ENCODE peak calls at places on chromosomes 13 and 19, in six cellular contexts. One of them, this sample, is unnamed.

GRCh38 chr13:66341038-66341437 is 889.1 kb downstream of the PCDH9 start:
- ATAC-seq in GM12878: no peak
- ATAC-seq in HCT116: no peak
- ATAC-seq in HepG2: no peak
- ATAC-seq in upper lobe of left lung: no peak
- ATAC-seq in K562: no peak
- ATAC-seq in this sample: no peak

GRCh38 chr13:105446197-105446596 is 1089.3 kb downstream of the EFNB2 start:
- ATAC-seq in HCT116: no peak
- ATAC-seq in GM12878: no peak
- ATAC-seq in upper lobe of left lung: no peak
- ATAC-seq in HepG2: no peak
- ATAC-seq in K562: no peak
- ATAC-seq in this sample: no peak

GRCh38 chr19:19064098-19064722 is 416 bp downstream of the SLC25A42 start:
- ATAC-seq in GM12878: no peak
- ATAC-seq in K562: no peak
- ATAC-seq in HCT116: no peak
- ATAC-seq in HepG2: peak
- ATAC-seq in upper lobe of left lung: no peak
- ATAC-seq in this sample: no peak

GRCh38 chr13:49733181-49733951 is 42.1 kb upstream of the EBPL start:
- ATAC-seq in K562: no peak
- ATAC-seq in GM12878: no peak
- ATAC-seq in upper lobe of left lung: peak
- ATAC-seq in HepG2: peak
- ATAC-seq in HCT116: no peak
- ATAC-seq in this sample: no peak

GRCh38 chr19:58474997-58475713 is 997 bp upstream of the ZNF446 start:
- ATAC-seq in HepG2: no peak
- ATAC-seq in K562: peak
- ATAC-seq in GM12878: peak
- ATAC-seq in HCT116: peak
- ATAC-seq in upper lobe of left lung: no peak
- ATAC-seq in this sample: no peak

GRCh38 chr13:41505209-41505835 is 48.0 kb downstream of the RGCC start:
- ATAC-seq in HepG2: no peak
- ATAC-seq in HCT116: no peak
- ATAC-seq in GM12878: no peak
- ATAC-seq in upper lobe of left lung: no peak
- ATAC-seq in K562: no peak
- ATAC-seq in this sample: no peak

GRCh38 chr19:4829001-4829712 is 2.4 kb downstream of the TICAM1 start:
- ATAC-seq in HepG2: peak
- ATAC-seq in GM12878: peak
- ATAC-seq in HCT116: no peak
- ATAC-seq in upper lobe of left lung: no peak
- ATAC-seq in K562: no peak
- ATAC-seq in this sample: no peak

GRCh38 chr13:30404207-30404606 is 18.1 kb upstream of the UBE2L5 start:
- ATAC-seq in K562: no peak
- ATAC-seq in upper lobe of left lung: no peak
- ATAC-seq in GM12878: no peak
- ATAC-seq in HCT116: no peak
- ATAC-seq in HepG2: no peak
- ATAC-seq in this sample: no peak

GRCh38 chr13:88623150-88623549 is 952.0 kb downstream of the SLITRK5 start:
- ATAC-seq in HCT116: no peak
- ATAC-seq in GM12878: peak
- ATAC-seq in K562: no peak
- ATAC-seq in upper lobe of left lung: no peak
- ATAC-seq in HepG2: no peak
- ATAC-seq in this sample: no peak

GRCh38 chr13:39655041-39655568 is 357 bp upstream of the COG6 start:
- ATAC-seq in HCT116: peak
- ATAC-seq in K562: no peak
- ATAC-seq in GM12878: peak
- ATAC-seq in upper lobe of left lung: no peak
- ATAC-seq in HepG2: no peak
- ATAC-seq in this sample: peak

GRCh38 chr19:45883586-45883880 is 2.4 kb downstream of the IRF2BP1 start:
- ATAC-seq in upper lobe of left lung: no peak
- ATAC-seq in HepG2: no peak
- ATAC-seq in K562: no peak
- ATAC-seq in HCT116: no peak
- ATAC-seq in GM12878: no peak
- ATAC-seq in this sample: no peak

GRCh38 chr19:40805258-40805868 is 6.4 kb downstream of the EGLN2 start:
- ATAC-seq in HepG2: no peak
- ATAC-seq in GM12878: no peak
- ATAC-seq in K562: no peak
- ATAC-seq in HCT116: no peak
- ATAC-seq in upper lobe of left lung: no peak
- ATAC-seq in this sample: no peak

GRCh38 chr13:51258612-51259358 is 36.6 kb downstream of the FAM124A start:
- ATAC-seq in K562: no peak
- ATAC-seq in HCT116: no peak
- ATAC-seq in upper lobe of left lung: no peak
- ATAC-seq in HepG2: no peak
- ATAC-seq in GM12878: no peak
- ATAC-seq in this sample: no peak

GRCh38 chr13:95002126-95002525 is 289.8 kb upstream of the SOX21 start:
- ATAC-seq in GM12878: no peak
- ATAC-seq in upper lobe of left lung: no peak
- ATAC-seq in K562: peak
- ATAC-seq in HepG2: peak
- ATAC-seq in HCT116: peak
- ATAC-seq in this sample: no peak

GRCh38 chr13:39186205-39186880 is 148.1 kb downstream of the NHLRC3 start:
- ATAC-seq in upper lobe of left lung: no peak
- ATAC-seq in GM12878: no peak
- ATAC-seq in K562: no peak
- ATAC-seq in HCT116: no peak
- ATAC-seq in HepG2: no peak
- ATAC-seq in this sample: peak

GRCh38 chr19:23346696-23347095 is 48.6 kb downstream of the ZNF91 start:
- ATAC-seq in GM12878: no peak
- ATAC-seq in HCT116: no peak
- ATAC-seq in upper lobe of left lung: no peak
- ATAC-seq in K562: no peak
- ATAC-seq in HepG2: no peak
- ATAC-seq in this sample: no peak

GRCh38 chr13:102699419-102699961 is 4.6 kb upstream of the METTL21C start:
- ATAC-seq in GM12878: no peak
- ATAC-seq in HepG2: no peak
- ATAC-seq in upper lobe of left lung: no peak
- ATAC-seq in K562: no peak
- ATAC-seq in HCT116: no peak
- ATAC-seq in this sample: no peak

GRCh38 chr13:99556867-99557443 is 55.7 kb downstream of the TM9SF2 start:
- ATAC-seq in GM12878: no peak
- ATAC-seq in K562: no peak
- ATAC-seq in HepG2: no peak
- ATAC-seq in HCT116: no peak
- ATAC-seq in upper lobe of left lung: no peak
- ATAC-seq in this sample: no peak

DNA sequence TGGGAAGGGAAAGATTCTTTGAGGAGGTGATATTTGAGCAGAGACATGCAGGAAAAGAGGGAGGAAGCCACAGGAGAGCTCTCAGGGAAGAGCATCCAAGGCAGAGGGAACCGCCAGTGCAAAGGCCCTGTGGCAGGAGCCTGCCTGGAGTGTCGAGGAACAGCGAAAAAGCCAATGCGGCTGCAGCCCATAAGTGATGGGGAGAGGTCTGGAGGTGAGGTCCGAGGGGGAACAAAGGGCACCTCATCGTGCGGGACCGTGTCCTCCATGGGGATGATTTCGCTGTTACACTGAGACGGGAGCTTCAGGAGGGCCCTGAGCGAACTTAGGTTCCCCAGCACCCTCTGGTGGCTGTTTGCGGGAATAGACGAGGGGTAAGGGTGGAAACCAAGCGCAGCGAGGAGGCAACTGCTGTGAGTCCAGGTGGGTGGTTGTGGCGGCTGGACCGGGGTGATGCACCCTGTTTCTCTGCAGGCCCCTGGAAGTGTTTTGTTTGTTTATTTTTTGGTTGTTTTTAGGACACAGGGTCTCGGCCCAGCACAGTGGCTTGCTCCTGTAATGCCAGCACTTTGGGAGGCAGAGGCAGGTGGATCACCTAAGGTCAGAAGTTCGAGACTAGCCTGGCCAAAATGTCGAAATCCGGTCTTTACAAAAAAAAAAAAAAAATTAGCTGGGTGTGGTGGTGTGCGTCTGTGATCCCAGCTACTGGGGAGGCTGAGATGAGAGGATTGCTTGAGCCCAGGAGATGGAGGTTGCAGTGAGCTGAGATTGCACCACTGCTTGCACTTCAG is 5.9 kb upstream of the EHD2 start:
- ATAC-seq in upper lobe of left lung: peak
- ATAC-seq in K562: peak
- ATAC-seq in HepG2: peak
- ATAC-seq in HCT116: peak
- ATAC-seq in GM12878: peak
- ATAC-seq in this sample: peak
- TF ChIP-seq POLR2A in upper lobe of left lung: no peak
- TF ChIP-seq POLR2A in K562: no peak
- TF ChIP-seq POLR2A in HepG2: no peak
- TF ChIP-seq POLR2A in HCT116: no peak
- TF ChIP-seq POLR2A in GM12878: no peak
- TF ChIP-seq POLR2A in this sample: no peak

GRCh38 chr13:37599509-37599908 is 941 bp upstream of the POSTN start:
- ATAC-seq in K562: no peak
- ATAC-seq in GM12878: no peak
- ATAC-seq in HepG2: no peak
- ATAC-seq in upper lobe of left lung: no peak
- ATAC-seq in HCT116: no peak
- ATAC-seq in this sample: no peak
- H3K27ac ChIP-seq in K562: no peak
- H3K27ac ChIP-seq in GM12878: no peak
- H3K27ac ChIP-seq in HepG2: no peak
- H3K27ac ChIP-seq in upper lobe of left lung: no peak
- H3K27ac ChIP-seq in HCT116: no peak
- H3K27ac ChIP-seq in this sample: no peak

DNA sequence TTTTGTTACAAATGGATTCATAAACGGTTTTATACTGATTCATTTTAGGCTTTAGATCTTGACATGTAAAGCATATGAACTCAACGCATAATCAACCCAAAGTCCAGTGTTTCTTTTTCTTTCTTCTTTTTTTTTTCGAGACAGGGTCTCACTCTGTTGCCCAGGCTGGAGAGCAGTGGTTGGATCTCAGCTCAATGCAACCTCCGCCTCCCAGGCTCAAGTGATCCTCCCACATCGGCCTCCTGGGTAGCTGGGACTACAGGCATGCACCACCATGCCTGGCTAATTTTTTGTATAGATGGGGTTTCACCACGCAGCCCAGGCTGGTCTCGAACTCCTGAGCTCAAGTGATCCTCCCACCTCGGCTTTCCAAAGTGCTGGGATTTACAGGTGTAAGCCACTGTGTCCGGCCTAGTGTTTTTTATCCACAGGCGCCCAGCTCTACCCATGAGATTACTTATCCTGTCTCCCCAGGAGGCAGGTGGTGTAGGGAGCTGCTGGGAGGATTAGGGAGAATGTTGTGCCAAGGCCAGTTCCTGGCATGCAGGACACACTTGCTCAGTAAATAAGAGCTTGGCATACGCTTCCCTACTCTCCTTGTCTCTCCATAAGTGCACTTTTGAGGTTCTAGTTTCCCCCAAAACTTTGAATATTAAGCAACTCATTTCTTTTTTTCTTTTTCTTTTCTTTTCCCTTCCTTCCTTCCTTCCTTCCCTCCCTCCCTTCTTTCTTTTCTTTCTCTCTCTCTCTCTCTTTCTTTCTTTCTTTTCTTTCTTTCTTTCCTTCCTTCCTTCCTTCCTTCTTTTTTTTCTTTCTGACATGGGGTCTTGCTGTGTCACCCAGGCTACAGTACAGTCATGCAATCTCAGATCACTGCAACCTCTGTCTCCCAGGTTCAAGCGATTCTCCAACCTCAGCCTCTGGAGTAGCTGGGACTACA is 4.8 kb upstream of the CEBPA start:
- ATAC-seq in HepG2: no peak
- ATAC-seq in K562: no peak
- ATAC-seq in GM12878: no peak
- ATAC-seq in HCT116: no peak
- ATAC-seq in upper lobe of left lung: no peak
- ATAC-seq in this sample: no peak
- TF ChIP-seq POLR2AphosphoS5 in HepG2: no peak
- TF ChIP-seq POLR2AphosphoS5 in K562: no peak
- TF ChIP-seq POLR2AphosphoS5 in GM12878: no peak
- TF ChIP-seq POLR2AphosphoS5 in HCT116: no peak
- TF ChIP-seq POLR2AphosphoS5 in upper lobe of left lung: no peak
- TF ChIP-seq POLR2AphosphoS5 in this sample: no peak

GRCh38 chr13:21061077-21061945 is at the start of gene LATS2:
- ATAC-seq in K562: peak
- ATAC-seq in HepG2: peak
- ATAC-seq in GM12878: peak
- ATAC-seq in HCT116: peak
- ATAC-seq in upper lobe of left lung: peak
- ATAC-seq in this sample: peak
- TF ChIP-seq POLR2A in K562: no peak
- TF ChIP-seq POLR2A in HepG2: peak
- TF ChIP-seq POLR2A in GM12878: peak
- TF ChIP-seq POLR2A in HCT116: peak
- TF ChIP-seq POLR2A in upper lobe of left lung: peak
- TF ChIP-seq POLR2A in this sample: peak

GRCh38 chr19:36687214-36688056 is at the start of gene ZNF567:
- ATAC-seq in upper lobe of left lung: peak
- ATAC-seq in K562: peak
- ATAC-seq in GM12878: peak
- ATAC-seq in HCT116: peak
- ATAC-seq in HepG2: peak
- ATAC-seq in this sample: peak
- H3K27ac ChIP-seq in upper lobe of left lung: peak
- H3K27ac ChIP-seq in K562: peak
- H3K27ac ChIP-seq in GM12878: peak
- H3K27ac ChIP-seq in HCT116: peak
- H3K27ac ChIP-seq in HepG2: peak
- H3K27ac ChIP-seq in this sample: peak

GRCh38 chr13:110376120-110376519 is 69.0 kb downstream of the COL4A2 start:
- ATAC-seq in HepG2: no peak
- ATAC-seq in K562: no peak
- ATAC-seq in upper lobe of left lung: no peak
- ATAC-seq in GM12878: no peak
- ATAC-seq in HCT116: no peak
- ATAC-seq in this sample: no peak
- TF ChIP-seq POLR2AphosphoS5 in HepG2: no peak
- TF ChIP-seq POLR2AphosphoS5 in K562: no peak
- TF ChIP-seq POLR2AphosphoS5 in upper lobe of left lung: no peak
- TF ChIP-seq POLR2AphosphoS5 in GM12878: no peak
- TF ChIP-seq POLR2AphosphoS5 in HCT116: no peak
- TF ChIP-seq POLR2AphosphoS5 in this sample: peak